ENCODE peak calls at places on chromosomes 5 and 9, in nine cellular contexts. One of them, this sample, is unnamed.

GRCh38 chr5:52684056-52684455 is 103.7 kb upstream of the ITGA1 start:
- DNase-seq in suprapubic skin: no peak
- DNase-seq in stimulated activated CD8-positive, alpha-beta memory T cell treated with anti-CD3 and anti-CD28 coated beads, Interleukin-15, amount 100 ng/mL, for 4 hours: no peak
- DNase-seq in WTC11: no peak
- DNase-seq in D341Med: no peak
- DNase-seq in activated naive CD8-positive, alpha-beta T cell treated with anti-CD3 and anti-CD28 coated beads, Interleukin-2, amount 50 U/mL, for 24 hours: no peak
- DNase-seq in GM12865: no peak
- DNase-seq in B cell: no peak
- DNase-seq in NCI-H1436: no peak
- DNase-seq in this sample: no peak

GRCh38 chr9:69028754-69029153 is 6.8 kb upstream of the FXN start:
- DNase-seq in GM12865: no peak
- DNase-seq in activated naive CD8-positive, alpha-beta T cell treated with anti-CD3 and anti-CD28 coated beads, Interleukin-2, amount 50 U/mL, for 24 hours: peak
- DNase-seq in D341Med: no peak
- DNase-seq in NCI-H1436: no peak
- DNase-seq in stimulated activated CD8-positive, alpha-beta memory T cell treated with anti-CD3 and anti-CD28 coated beads, Interleukin-15, amount 100 ng/mL, for 4 hours: no peak
- DNase-seq in WTC11: no peak
- DNase-seq in B cell: no peak
- DNase-seq in suprapubic skin: peak
- DNase-seq in this sample: no peak

GRCh38 chr9:78234810-78235209 is 1.1 kb upstream of the CEP78 start:
- DNase-seq in activated naive CD8-positive, alpha-beta T cell treated with anti-CD3 and anti-CD28 coated beads, Interleukin-2, amount 50 U/mL, for 24 hours: no peak
- DNase-seq in WTC11: no peak
- DNase-seq in B cell: no peak
- DNase-seq in NCI-H1436: no peak
- DNase-seq in D341Med: no peak
- DNase-seq in stimulated activated CD8-positive, alpha-beta memory T cell treated with anti-CD3 and anti-CD28 coated beads, Interleukin-15, amount 100 ng/mL, for 4 hours: no peak
- DNase-seq in suprapubic skin: no peak
- DNase-seq in GM12865: no peak
- DNase-seq in this sample: no peak

GRCh38 chr5:136776022-136776927 is 410.9 kb upstream of the TRPC7 start:
- DNase-seq in GM12865: no peak
- DNase-seq in stimulated activated CD8-positive, alpha-beta memory T cell treated with anti-CD3 and anti-CD28 coated beads, Interleukin-15, amount 100 ng/mL, for 4 hours: no peak
- DNase-seq in activated naive CD8-positive, alpha-beta T cell treated with anti-CD3 and anti-CD28 coated beads, Interleukin-2, amount 50 U/mL, for 24 hours: no peak
- DNase-seq in WTC11: no peak
- DNase-seq in suprapubic skin: no peak
- DNase-seq in D341Med: no peak
- DNase-seq in NCI-H1436: no peak
- DNase-seq in B cell: no peak
- DNase-seq in this sample: no peak

GRCh38 chr9:84140535-84141101 is 160.0 kb downstream of the RMI1 start:
- DNase-seq in GM12865: peak
- DNase-seq in stimulated activated CD8-positive, alpha-beta memory T cell treated with anti-CD3 and anti-CD28 coated beads, Interleukin-15, amount 100 ng/mL, for 4 hours: no peak
- DNase-seq in B cell: no peak
- DNase-seq in NCI-H1436: peak
- DNase-seq in D341Med: peak
- DNase-seq in activated naive CD8-positive, alpha-beta T cell treated with anti-CD3 and anti-CD28 coated beads, Interleukin-2, amount 50 U/mL, for 24 hours: peak
- DNase-seq in WTC11: peak
- DNase-seq in suprapubic skin: no peak
- DNase-seq in this sample: peak

GRCh38 chr9:37915911-37916470 is 12.1 kb upstream of the SLC25A51 start:
- DNase-seq in stimulated activated CD8-positive, alpha-beta memory T cell treated with anti-CD3 and anti-CD28 coated beads, Interleukin-15, amount 100 ng/mL, for 4 hours: no peak
- DNase-seq in NCI-H1436: no peak
- DNase-seq in suprapubic skin: no peak
- DNase-seq in activated naive CD8-positive, alpha-beta T cell treated with anti-CD3 and anti-CD28 coated beads, Interleukin-2, amount 50 U/mL, for 24 hours: no peak
- DNase-seq in GM12865: no peak
- DNase-seq in B cell: no peak
- DNase-seq in D341Med: no peak
- DNase-seq in WTC11: no peak
- DNase-seq in this sample: no peak

GRCh38 chr9:113875917-113876805 is at the start of gene ZNF618:
- DNase-seq in GM12865: peak
- DNase-seq in activated naive CD8-positive, alpha-beta T cell treated with anti-CD3 and anti-CD28 coated beads, Interleukin-2, amount 50 U/mL, for 24 hours: peak
- DNase-seq in stimulated activated CD8-positive, alpha-beta memory T cell treated with anti-CD3 and anti-CD28 coated beads, Interleukin-15, amount 100 ng/mL, for 4 hours: no peak
- DNase-seq in suprapubic skin: no peak
- DNase-seq in WTC11: peak
- DNase-seq in B cell: no peak
- DNase-seq in D341Med: peak
- DNase-seq in NCI-H1436: peak
- DNase-seq in this sample: peak

GRCh38 chr9:77710276-77710675 is 62.2 kb upstream of the GNA14 start:
- DNase-seq in NCI-H1436: no peak
- DNase-seq in stimulated activated CD8-positive, alpha-beta memory T cell treated with anti-CD3 and anti-CD28 coated beads, Interleukin-15, amount 100 ng/mL, for 4 hours: no peak
- DNase-seq in activated naive CD8-positive, alpha-beta T cell treated with anti-CD3 and anti-CD28 coated beads, Interleukin-2, amount 50 U/mL, for 24 hours: no peak
- DNase-seq in WTC11: no peak
- DNase-seq in GM12865: no peak
- DNase-seq in B cell: no peak
- DNase-seq in suprapubic skin: no peak
- DNase-seq in D341Med: no peak
- DNase-seq in this sample: no peak

GRCh38 chr5:149172261-149172660 is 31.0 kb downstream of the ABLIM3 start:
- DNase-seq in activated naive CD8-positive, alpha-beta T cell treated with anti-CD3 and anti-CD28 coated beads, Interleukin-2, amount 50 U/mL, for 24 hours: peak
- DNase-seq in D341Med: no peak
- DNase-seq in suprapubic skin: no peak
- DNase-seq in B cell: no peak
- DNase-seq in GM12865: peak
- DNase-seq in stimulated activated CD8-positive, alpha-beta memory T cell treated with anti-CD3 and anti-CD28 coated beads, Interleukin-15, amount 100 ng/mL, for 4 hours: no peak
- DNase-seq in WTC11: no peak
- DNase-seq in NCI-H1436: no peak
- DNase-seq in this sample: no peak

GRCh38 chr9:107488400-107489143 is 997 bp downstream of the KLF4 start:
- DNase-seq in stimulated activated CD8-positive, alpha-beta memory T cell treated with anti-CD3 and anti-CD28 coated beads, Interleukin-15, amount 100 ng/mL, for 4 hours: no peak
- DNase-seq in activated naive CD8-positive, alpha-beta T cell treated with anti-CD3 and anti-CD28 coated beads, Interleukin-2, amount 50 U/mL, for 24 hours: peak
- DNase-seq in NCI-H1436: no peak
- DNase-seq in suprapubic skin: peak
- DNase-seq in WTC11: peak
- DNase-seq in GM12865: peak
- DNase-seq in B cell: peak
- DNase-seq in D341Med: peak
- DNase-seq in this sample: peak

GRCh38 chr5:72556351-72557146 is 49.3 kb upstream of the ZNF366 start:
- DNase-seq in activated naive CD8-positive, alpha-beta T cell treated with anti-CD3 and anti-CD28 coated beads, Interleukin-2, amount 50 U/mL, for 24 hours: peak
- DNase-seq in suprapubic skin: peak
- DNase-seq in WTC11: peak
- DNase-seq in B cell: peak
- DNase-seq in NCI-H1436: peak
- DNase-seq in GM12865: peak
- DNase-seq in stimulated activated CD8-positive, alpha-beta memory T cell treated with anti-CD3 and anti-CD28 coated beads, Interleukin-15, amount 100 ng/mL, for 4 hours: no peak
- DNase-seq in D341Med: peak
- DNase-seq in this sample: peak

GRCh38 chr5:52582313-52582712 is 205.4 kb upstream of the ITGA1 start:
- DNase-seq in B cell: no peak
- DNase-seq in suprapubic skin: no peak
- DNase-seq in NCI-H1436: no peak
- DNase-seq in stimulated activated CD8-positive, alpha-beta memory T cell treated with anti-CD3 and anti-CD28 coated beads, Interleukin-15, amount 100 ng/mL, for 4 hours: no peak
- DNase-seq in GM12865: peak
- DNase-seq in D341Med: no peak
- DNase-seq in activated naive CD8-positive, alpha-beta T cell treated with anti-CD3 and anti-CD28 coated beads, Interleukin-2, amount 50 U/mL, for 24 hours: no peak
- DNase-seq in WTC11: peak
- DNase-seq in this sample: no peak

GRCh38 chr5:37533851-37534250 is 154.7 kb downstream of the WDR70 start:
- DNase-seq in activated naive CD8-positive, alpha-beta T cell treated with anti-CD3 and anti-CD28 coated beads, Interleukin-2, amount 50 U/mL, for 24 hours: no peak
- DNase-seq in GM12865: no peak
- DNase-seq in D341Med: no peak
- DNase-seq in B cell: no peak
- DNase-seq in NCI-H1436: no peak
- DNase-seq in suprapubic skin: no peak
- DNase-seq in stimulated activated CD8-positive, alpha-beta memory T cell treated with anti-CD3 and anti-CD28 coated beads, Interleukin-15, amount 100 ng/mL, for 4 hours: no peak
- DNase-seq in WTC11: no peak
- DNase-seq in this sample: no peak

GRCh38 chr9:13857521-13857920 is 456.4 kb downstream of the NFIB start:
- DNase-seq in WTC11: no peak
- DNase-seq in NCI-H1436: no peak
- DNase-seq in suprapubic skin: no peak
- DNase-seq in stimulated activated CD8-positive, alpha-beta memory T cell treated with anti-CD3 and anti-CD28 coated beads, Interleukin-15, amount 100 ng/mL, for 4 hours: no peak
- DNase-seq in D341Med: no peak
- DNase-seq in B cell: no peak
- DNase-seq in GM12865: no peak
- DNase-seq in activated naive CD8-positive, alpha-beta T cell treated with anti-CD3 and anti-CD28 coated beads, Interleukin-2, amount 50 U/mL, for 24 hours: no peak
- DNase-seq in this sample: no peak

GRCh38 chr5:151038801-151039238 is 18.4 kb downstream of the GPX3 start:
- DNase-seq in B cell: no peak
- DNase-seq in NCI-H1436: no peak
- DNase-seq in D341Med: no peak
- DNase-seq in suprapubic skin: no peak
- DNase-seq in WTC11: no peak
- DNase-seq in stimulated activated CD8-positive, alpha-beta memory T cell treated with anti-CD3 and anti-CD28 coated beads, Interleukin-15, amount 100 ng/mL, for 4 hours: no peak
- DNase-seq in activated naive CD8-positive, alpha-beta T cell treated with anti-CD3 and anti-CD28 coated beads, Interleukin-2, amount 50 U/mL, for 24 hours: peak
- DNase-seq in GM12865: no peak
- DNase-seq in this sample: no peak

This sample was measured in Peyer's patch.